ENCODE peak calls at places on chromosomes 3 and 15, in eight cellular contexts. L is PC-3, C is SK-N-SH, D is HCT116, U is GM23338, G is GM23248, N is MM.1S, P is neural progenitor cell. F is an unnamed sample.
A peak's percentile ranks its signal among the peaks of the same experiment; 100 is the strongest.

GRCh38 chr3:72274511-72275295 is 489.8 kb upstream of the PROK2 start:
- DNase-seq in L (no peak), C (no peak), D (no peak), U (no peak), G (peak; percentile 81), N (peak; percentile 48), P (no peak), F (peak; percentile 31)

GRCh38 chr3:72214065-72215048 is 429.4 kb upstream of the PROK2 start:
- DNase-seq in L (no peak), C (no peak), D (no peak), U (no peak), G (no peak), N (no peak), P (no peak), F (no peak)

GRCh38 chr3:45864760-45865567 is 21.4 kb upstream of the CCR9 start:
- DNase-seq in L (no peak), C (no peak), D (no peak), U (no peak), G (no peak), N (no peak), P (no peak), F (no peak)

GRCh38 chr3:188164248-188164687 is 10.3 kb downstream of the LPP start:
- DNase-seq in L (peak; percentile 91), C (no peak), D (peak; percentile 62), U (no peak), G (no peak), N (no peak), P (no peak), F (no peak)

GRCh38 chr3:102182162-102182561 is 252.7 kb upstream of the ZPLD1 start:
- DNase-seq in L (no peak), C (no peak), D (no peak), U (no peak), G (peak; percentile 58), N (no peak), P (no peak), F (no peak)

GRCh38 chr3:144775581-144775980 is 804.0 kb downstream of the DIPK2A start:
- DNase-seq in L (no peak), C (no peak), D (no peak), U (no peak), G (no peak), N (no peak), P (no peak), F (no peak)

GRCh38 chr3:73622135-73622534 is 2.6 kb downstream of the PDZRN3 start:
- DNase-seq in L (no peak), C (peak; percentile 78), D (no peak), U (peak; percentile 31), G (peak; percentile 65), N (no peak), P (peak; percentile 54), F (no peak)

GRCh38 chr15:99734575-99734974 is 1.3 kb upstream of the LYSMD4 start:
- DNase-seq in L (no peak), C (no peak), D (no peak), U (no peak), G (no peak), N (no peak), P (no peak), F (no peak)

GRCh38 chr3:189834462-189834861 is 203.3 kb downstream of the TP63 start:
- DNase-seq in L (no peak), C (no peak), D (no peak), U (no peak), G (no peak), N (no peak), P (no peak), F (no peak)

GRCh38 chr15:69175536-69175935 is 15.1 kb downstream of the GLCE start:
- DNase-seq in L (no peak), C (no peak), D (no peak), U (no peak), G (no peak), N (no peak), P (no peak), F (no peak)

GRCh38 chr3:106006001-106006400 is 137.2 kb upstream of the CBLB start:
- DNase-seq in L (peak; percentile 62), C (no peak), D (no peak), U (no peak), G (peak; percentile 93), N (no peak), P (no peak), F (no peak)

GRCh38 chr3:14548321-14548729 is 8.2 kb upstream of the GRIP2 start:
- DNase-seq in L (peak; percentile 65), C (peak; percentile 89), D (peak; percentile 39), U (peak; percentile 83), G (peak; percentile 70), N (peak; percentile 12), P (peak; percentile 88), F (peak; percentile 61)

GRCh38 chr3:49534581-49535495 is 19.4 kb upstream of the BSN start:
- DNase-seq in L (no peak), C (peak; percentile 75), D (no peak), U (peak; percentile 91), G (no peak), N (no peak), P (peak; percentile 94), F (no peak)

GRCh38 chr15:39304931-39305728 is 275.7 kb upstream of the THBS1 start:
- DNase-seq in L (no peak), C (no peak), D (no peak), U (no peak), G (no peak), N (no peak), P (no peak), F (no peak)

GRCh38 chr3:118108769-118109168 is 925.9 kb downstream of the IGSF11 start:
- DNase-seq in L (peak; percentile 13), C (no peak), D (no peak), U (no peak), G (no peak), N (no peak), P (no peak), F (no peak)

GRCh38 chr15:62250176-62250575 is 85.1 kb upstream of the C2CD4B start:
- DNase-seq in L (no peak), C (no peak), D (no peak), U (no peak), G (no peak), N (no peak), P (no peak), F (no peak)

GRCh38 chr15:74781673-74782595 is at the start of gene CSK:
- DNase-seq in L (peak; percentile 69), C (peak; percentile 99), D (no peak), U (peak; percentile 67), G (peak; percentile 89), N (peak; percentile 83), P (peak; percentile 90), F (peak; percentile 89)

GRCh38 chr15:94168250-94168649 is 63.1 kb upstream of the MCTP2 start:
- DNase-seq in L (peak; percentile 16), C (no peak), D (peak; percentile 23), U (peak; percentile 70), G (peak; percentile 10), N (peak; percentile 13), P (peak; percentile 11), F (peak; percentile 35)

GRCh38 chr15:94164202-94164807 is 67.1 kb upstream of the MCTP2 start:
- DNase-seq in L (peak; percentile 78), C (peak; percentile 60), D (peak; percentile 48), U (peak; percentile 82), G (peak; percentile 63), N (peak; percentile 66), P (peak; percentile 80), F (peak; percentile 81)

GRCh38 chr15:94162946-94163345 is 68.4 kb upstream of the MCTP2 start:
- DNase-seq in L (no peak), C (no peak), D (no peak), U (no peak), G (no peak), N (no peak), P (no peak), F (no peak)
- TF ChIP-seq EZH2phosphoT487 in L (no peak), C (no peak), D (no peak), U (no peak), G (no peak), N (no peak), P (no peak), F (no peak)

GRCh38 chr15:71538181-71538580 is 272.2 kb upstream of the NR2E3 start:
- DNase-seq in L (peak; percentile 79), C (no peak), D (no peak), U (no peak), G (no peak), N (no peak), P (no peak), F (no peak)
- TF ChIP-seq EZH2phosphoT487 in L (no peak), C (no peak), D (no peak), U (no peak), G (no peak), N (no peak), P (no peak), F (no peak)

DNA sequence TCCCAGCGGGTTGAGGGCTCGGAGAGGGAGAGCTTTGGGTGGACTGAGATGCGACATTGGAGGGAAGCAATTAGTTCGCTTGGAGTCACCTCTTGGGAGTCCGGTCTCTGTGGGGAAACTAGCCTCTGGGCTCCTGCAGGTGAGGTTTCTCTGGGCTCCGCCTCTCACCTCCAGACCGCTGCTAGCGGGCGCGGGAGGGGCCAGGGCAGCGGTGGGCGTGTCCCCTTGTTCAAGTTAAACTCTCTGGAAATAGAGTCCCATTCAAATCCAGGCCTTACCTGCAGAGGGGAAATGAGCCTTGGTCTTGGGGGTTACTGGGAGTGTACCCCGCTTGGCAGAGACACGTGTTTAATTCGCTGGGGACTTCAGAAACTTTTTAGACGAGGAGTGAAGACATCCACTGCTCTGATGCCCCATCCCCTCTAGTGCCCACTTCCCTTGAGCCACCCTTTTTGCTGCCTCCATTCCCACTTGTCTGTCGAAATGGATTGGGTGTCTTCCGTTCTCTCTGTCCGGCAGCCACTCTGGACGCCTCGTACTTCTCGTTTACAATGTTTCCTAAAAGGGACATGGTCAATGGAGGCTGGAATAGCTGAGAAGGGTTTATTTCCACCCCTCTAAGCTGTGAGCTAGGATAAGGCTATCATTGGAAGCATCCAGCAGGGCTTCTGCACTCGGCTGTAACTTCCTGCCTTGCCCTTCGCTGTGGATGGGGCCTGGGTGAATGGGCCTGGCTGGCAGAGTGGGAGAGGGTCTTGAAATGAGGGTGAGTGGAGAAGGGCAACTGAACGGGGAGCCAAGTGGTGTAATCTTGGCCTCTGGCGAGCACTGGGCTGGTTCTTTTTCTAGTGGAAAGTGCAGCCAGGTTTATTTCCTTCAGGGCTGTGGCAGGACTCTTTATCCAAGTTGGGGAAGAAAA is 1.1 kb downstream of the MITF start:
- DNase-seq in L (peak; percentile 51), C (no peak), D (no peak), U (peak; percentile 88), G (peak; percentile 24), N (peak; percentile 79), P (peak; percentile 45), F (no peak)
- TF ChIP-seq EZH2phosphoT487 in L (no peak), C (no peak), D (no peak), U (no peak), G (no peak), N (no peak), P (peak; percentile 53), F (no peak)

GRCh38 chr15:92638291-92638708 is 17.3 kb downstream of the FAM174B start:
- DNase-seq in L (peak; percentile 85), C (no peak), D (no peak), U (no peak), G (no peak), N (peak; percentile 73), P (no peak), F (no peak)

GRCh38 chr15:92636401-92636949 is 19.1 kb downstream of the FAM174B start:
- DNase-seq in L (no peak), C (no peak), D (no peak), U (no peak), G (no peak), N (no peak), P (no peak), F (no peak)

GRCh38 chr15:92638709-92639365 is 16.7 kb downstream of the FAM174B start:
- DNase-seq in L (peak; percentile 48), C (no peak), D (no peak), U (no peak), G (no peak), N (peak; percentile 82), P (no peak), F (no peak)

GRCh38 chr15:92636950-92637481 is 18.6 kb downstream of the FAM174B start:
- DNase-seq in L (peak; percentile 84), C (peak; percentile 57), D (peak; percentile 12), U (peak; percentile 69), G (no peak), N (peak; percentile 78), P (no peak), F (no peak)

GRCh38 chr15:92637621-92638020 is 18.0 kb downstream of the FAM174B start:
- DNase-seq in L (no peak), C (no peak), D (no peak), U (no peak), G (no peak), N (peak; percentile 19), P (no peak), F (no peak)
- TF ChIP-seq EZH2phosphoT487 in L (no peak), C (no peak), D (no peak), U (no peak), G (no peak), N (no peak), P (no peak), F (no peak)